ENCODE peak calls at places on chromosomes 5 and 9, in ten cellular contexts. K is HTR-8/SVneo; Y is T follicular helper cell; U is choroid plexus epithelial cell; W is stimulated activated CD4-positive, alpha-beta T cell treated with anti-CD3 and anti-CD28 coated beads, Interleukin-4, amount 100 ng/mL, for 4 hours; F is activated T-helper 9 cell treated with anti-CD3 and anti-CD28 coated beads, Interleukin-2, amount 50 U/mL, for 16 hours; S is occipital lobe; N is renal cortical epithelial cell; T is WTC11; M is T-helper 1 cell. Q is an unnamed sample.

GRCh38 chr9:100427366-100428263 is 672 bp downstream of the MSANTD3 start:
- DNase-seq in N (peak), T (peak), S (peak), Y (no peak), W (no peak), U (peak), F (peak), M (no peak), K (peak), Q (peak)

GRCh38 chr9:75451045-75451444 is 362.7 kb downstream of the OSTF1 start:
- DNase-seq in K (no peak), N (peak), Y (no peak), W (no peak), F (no peak), S (no peak), T (no peak), U (no peak), M (no peak), Q (no peak)

GRCh38 chr9:101478906-101479305 is 43.3 kb upstream of the ALDOB start:
- DNase-seq in S (no peak), N (no peak), Y (no peak), K (no peak), M (no peak), T (no peak), W (no peak), U (no peak), F (no peak), Q (no peak)

GRCh38 chr5:102617187-102617856 is 118.5 kb upstream of the SLCO6A1 start:
- DNase-seq in M (no peak), T (no peak), F (no peak), K (no peak), S (no peak), W (no peak), Y (no peak), N (no peak), U (no peak), Q (no peak)

GRCh38 chr9:6230037-6230778 is 14.6 kb downstream of the IL33 start:
- DNase-seq in F (no peak), T (no peak), S (no peak), W (no peak), K (no peak), Y (no peak), U (peak), M (no peak), N (peak), Q (no peak)

GRCh38 chr9:128099932-128100491 is 27.5 kb downstream of the PTGES2 start:
- DNase-seq in M (no peak), W (no peak), F (no peak), N (no peak), T (no peak), S (no peak), Y (no peak), U (peak), K (no peak), Q (no peak)

GRCh38 chr9:101443358-101443757 is 7.8 kb upstream of the ALDOB start:
- DNase-seq in F (no peak), K (no peak), T (no peak), U (no peak), N (no peak), S (no peak), W (no peak), Y (no peak), M (no peak), Q (no peak)

GRCh38 chr5:139982157-139982974 is 60.7 kb downstream of the NRG2 start:
- DNase-seq in Y (no peak), F (no peak), W (no peak), N (peak), U (peak), S (no peak), K (no peak), M (no peak), T (no peak), Q (no peak)